ENCODE peak calls at places on chromosomes 6 and 20, in ten cellular contexts. R is GM13977; C is right atrium auricular region; K is posterior vena cava; Z is endothelial cell; A is NCI-H1105; Y is lower leg skin; G is mesothelial cell of epicardium; I is activated gamma-delta T cell treated with anti-CD3 and anti-CD28 coated beads, Interleukin-2, amount 50 U/mL, for 16 hours; S is HFF-Myc. U is an unnamed sample.

GRCh38 chr6:157459327-157459726 is 78.3 kb downstream of the ZDHHC14 start:
- DNase-seq in R (no peak), C (no peak), K (no peak), Z (no peak), A (no peak), Y (no peak), G (no peak), I (no peak), S (no peak), U (no peak)

GRCh38 chr6:39307462-39307861 is 6.8 kb downstream of the KCNK17 start:
- DNase-seq in R (no peak), C (no peak), K (no peak), Z (no peak), A (no peak), Y (no peak), G (no peak), I (no peak), S (no peak), U (no peak)

GRCh38 chr6:85580104-85580877 is 13.4 kb downstream of the SNX14 start:
- DNase-seq in R (no peak), C (no peak), K (no peak), Z (no peak), A (no peak), Y (no peak), G (no peak), I (no peak), S (no peak), U (no peak)

GRCh38 chr6:79630883-79631799 is at the start of gene SH3BGRL2:
- DNase-seq in R (peak), C (peak), K (peak), Z (peak), A (peak), Y (peak), G (peak), I (no peak), S (no peak), U (peak)

GRCh38 chr6:163751032-163751525 is 336.6 kb downstream of the QKI start:
- DNase-seq in R (no peak), C (no peak), K (no peak), Z (no peak), A (no peak), Y (no peak), G (no peak), I (no peak), S (no peak), U (no peak)

GRCh38 chr6:3075522-3076113 is 7.3 kb downstream of the RIPK1 start:
- DNase-seq in R (no peak), C (no peak), K (no peak), Z (no peak), A (no peak), Y (no peak), G (no peak), I (no peak), S (no peak), U (no peak)

GRCh38 chr20:10922941-10923340 is 249.1 kb upstream of the JAG1 start:
- DNase-seq in R (no peak), C (no peak), K (no peak), Z (no peak), A (no peak), Y (no peak), G (no peak), I (no peak), S (peak), U (peak)

GRCh38 chr20:47801079-47801478 is 15.8 kb upstream of the SULF2 start:
- DNase-seq in R (no peak), C (no peak), K (no peak), Z (no peak), A (no peak), Y (no peak), G (no peak), I (no peak), S (no peak), U (no peak)

GRCh38 chr6:35298625-35299140 is 1.1 kb downstream of the DEF6 start:
- DNase-seq in R (no peak), C (no peak), K (no peak), Z (no peak), A (no peak), Y (no peak), G (no peak), I (no peak), S (no peak), U (no peak)

GRCh38 chr20:61159940-61160688 is 91.9 kb upstream of the CDH4 start:
- DNase-seq in R (no peak), C (no peak), K (no peak), Z (no peak), A (no peak), Y (peak), G (no peak), I (no peak), S (no peak), U (no peak)

GRCh38 chr6:30940361-30941001 is at the start of gene MUCL3:
- DNase-seq in R (no peak), C (no peak), K (peak), Z (no peak), A (no peak), Y (no peak), G (no peak), I (no peak), S (no peak), U (no peak)

GRCh38 chr6:158911746-158912158 is 88.2 kb downstream of the RSPH3 start:
- DNase-seq in R (no peak), C (no peak), K (no peak), Z (no peak), A (no peak), Y (peak), G (no peak), I (peak), S (no peak), U (no peak)

GRCh38 chr6:5287205-5287965 is 26.1 kb downstream of the FARS2 start:
- DNase-seq in R (no peak), C (no peak), K (no peak), Z (no peak), A (no peak), Y (no peak), G (no peak), I (no peak), S (peak), U (peak)

GRCh38 chr6:112116215-112116614 is 28.8 kb downstream of the FAM229B start:
- DNase-seq in R (no peak), C (no peak), K (no peak), Z (no peak), A (no peak), Y (no peak), G (no peak), I (no peak), S (no peak), U (no peak)

GRCh38 chr20:2261105-2261504 is 34.7 kb upstream of the TGM3 start:
- DNase-seq in R (no peak), C (no peak), K (no peak), Z (no peak), A (no peak), Y (peak), G (no peak), I (no peak), S (no peak), U (no peak)

GRCh38 chr20:15759546-15760216 is 813.6 kb downstream of the KIF16B start:
- DNase-seq in R (no peak), C (no peak), K (no peak), Z (no peak), A (no peak), Y (no peak), G (no peak), I (no peak), S (peak), U (no peak)

GRCh38 chr6:12578751-12579150 is 137.8 kb upstream of the PHACTR1 start:
- DNase-seq in R (no peak), C (no peak), K (no peak), Z (no peak), A (no peak), Y (no peak), G (no peak), I (no peak), S (no peak), U (no peak)

GRCh38 chr6:114039835-114040234 is 68.9 kb upstream of the HDAC2 start:
- DNase-seq in R (no peak), C (no peak), K (no peak), Z (no peak), A (no peak), Y (no peak), G (no peak), I (no peak), S (no peak), U (no peak)

GRCh38 chr20:57660510-57661199 is 40.4 kb upstream of the ZBP1 start:
- DNase-seq in R (peak), C (peak), K (no peak), Z (no peak), A (no peak), Y (no peak), G (peak), I (no peak), S (no peak), U (no peak)

GRCh38 chr20:19737025-19737424 is 21.0 kb upstream of the RIN2 start:
- DNase-seq in R (peak), C (no peak), K (no peak), Z (no peak), A (no peak), Y (no peak), G (no peak), I (no peak), S (no peak), U (peak)